ENCODE peak calls at places on chromosomes 7 and 10, in eight cellular contexts. R is heart right ventricle, G is suprapubic skin, U is epithelial cell of esophagus, C is IMR-90, J is A549, Y is WERI-Rb-1, W is HFF-Myc. P is an unnamed sample.

GRCh38 chr7:80309377-80309776 is 174.7 kb downstream of the GNAI1 start:
- DNase-seq in R (no peak), G (no peak), U (no peak), C (no peak), J (no peak), Y (no peak), W (no peak), P (no peak)

GRCh38 chr7:33909755-33910154 is 4.4 kb downstream of the BMPER start:
- DNase-seq in R (no peak), G (no peak), U (no peak), C (no peak), J (no peak), Y (no peak), W (no peak), P (no peak)

GRCh38 chr7:24779283-24779655 is 22.0 kb upstream of the GSDME start:
- DNase-seq in R (no peak), G (no peak), U (no peak), C (no peak), J (no peak), Y (no peak), W (no peak), P (no peak)

GRCh38 chr10:116163308-116163707 is 109.7 kb downstream of the GFRA1 start:
- DNase-seq in R (no peak), G (no peak), U (no peak), C (no peak), J (no peak), Y (no peak), W (no peak), P (no peak)

GRCh38 chr10:91907914-91908357 is 1.4 kb downstream of the FGFBP3 start:
- DNase-seq in R (no peak), G (no peak), U (no peak), C (no peak), J (peak), Y (peak), W (no peak), P (no peak)

GRCh38 chr7:17501461-17502208 is 203.2 kb downstream of the AHR start:
- DNase-seq in R (no peak), G (no peak), U (no peak), C (peak), J (no peak), Y (no peak), W (no peak), P (peak)

GRCh38 chr10:3783721-3784432 is 1.1 kb downstream of the KLF6 start:
- DNase-seq in R (peak), G (no peak), U (peak), C (peak), J (peak), Y (peak), W (no peak), P (peak)

GRCh38 chr7:115635876-115636275 is 394.7 kb downstream of the TFEC start:
- DNase-seq in R (no peak), G (no peak), U (no peak), C (no peak), J (no peak), Y (no peak), W (no peak), P (no peak)

GRCh38 chr10:131252586-131253276 is 58.8 kb downstream of the TCERG1L start:
- DNase-seq in R (no peak), G (no peak), U (no peak), C (no peak), J (no peak), Y (no peak), W (no peak), P (no peak)

GRCh38 chr7:36032362-36032818 is 120.7 kb upstream of the EEPD1 start:
- DNase-seq in R (no peak), G (no peak), U (peak), C (peak), J (peak), Y (no peak), W (no peak), P (no peak)

GRCh38 chr10:51244739-51245138 is 170.5 kb downstream of the PRKG1 start:
- DNase-seq in R (no peak), G (no peak), U (no peak), C (peak), J (no peak), Y (no peak), W (no peak), P (peak)

GRCh38 chr7:101870361-101871062 is 53.1 kb downstream of the CUX1 start:
- DNase-seq in R (no peak), G (no peak), U (peak), C (peak), J (peak), Y (no peak), W (no peak), P (no peak)

GRCh38 chr10:72328045-72328828 is 26.5 kb downstream of the DNAJB12 start:
- DNase-seq in R (peak), G (no peak), U (peak), C (peak), J (peak), Y (peak), W (no peak), P (peak)

GRCh38 chr10:48820231-48820630 is 119.4 kb downstream of the LRRC18 start:
- DNase-seq in R (no peak), G (no peak), U (no peak), C (no peak), J (no peak), Y (no peak), W (no peak), P (no peak)

GRCh38 chr10:71230656-71231025 is 18.3 kb downstream of the UNC5B start:
- DNase-seq in R (no peak), G (no peak), U (no peak), C (no peak), J (no peak), Y (no peak), W (no peak), P (peak)

GRCh38 chr7:18866359-18867036 is 250.9 kb downstream of the TWIST1 start:
- DNase-seq in R (no peak), G (peak), U (peak), C (peak), J (peak), Y (no peak), W (peak), P (peak)

GRCh38 chr10:4306871-4307270 is 519.1 kb upstream of the AKR1E2 start:
- DNase-seq in R (no peak), G (no peak), U (peak), C (no peak), J (no peak), Y (no peak), W (no peak), P (no peak)

GRCh38 chr7:77657427-77658331 is 38.6 kb upstream of the RSBN1L start:
- DNase-seq in R (no peak), G (no peak), U (peak), C (peak), J (peak), Y (no peak), W (no peak), P (peak)

GRCh38 chr10:27844223-27844622 is 98.6 kb upstream of the MKX start:
- DNase-seq in R (no peak), G (no peak), U (no peak), C (no peak), J (no peak), Y (no peak), W (no peak), P (no peak)

GRCh38 chr10:2866569-2866968 is 200.8 kb upstream of the PFKP start:
- DNase-seq in R (no peak), G (no peak), U (no peak), C (no peak), J (no peak), Y (no peak), W (no peak), P (no peak)

GRCh38 chr10:15370212-15370740 is 813 bp downstream of the FAM171A1 start:
- DNase-seq in R (peak), G (no peak), U (peak), C (peak), J (no peak), Y (no peak), W (no peak), P (peak)

GRCh38 chr7:19713676-19714075 is 4.8 kb upstream of the POLR1F start:
- DNase-seq in R (no peak), G (no peak), U (peak), C (peak), J (peak), Y (peak), W (no peak), P (peak)

GRCh38 chr10:63766766-63767505 is 245.7 kb downstream of the REEP3 start:
- DNase-seq in R (no peak), G (no peak), U (no peak), C (peak), J (no peak), Y (no peak), W (no peak), P (peak)

GRCh38 chr10:112288526-112288925 is 5.3 kb downstream of the TECTB start:
- DNase-seq in R (no peak), G (no peak), U (no peak), C (no peak), J (no peak), Y (no peak), W (no peak), P (no peak)

GRCh38 chr7:98418636-98419315 is 17.9 kb upstream of the BAIAP2L1 start:
- DNase-seq in R (no peak), G (no peak), U (peak), C (peak), J (peak), Y (no peak), W (peak), P (peak)

GRCh38 chr7:111758332-111758731 is 196.0 kb upstream of the IMMP2L start:
- DNase-seq in R (no peak), G (no peak), U (no peak), C (no peak), J (no peak), Y (no peak), W (no peak), P (no peak)

GRCh38 chr7:158975526-158976467 is 119.4 kb downstream of the DYNC2I1 start:
- DNase-seq in R (no peak), G (no peak), U (no peak), C (no peak), J (no peak), Y (peak), W (no peak), P (no peak)

GRCh38 chr10:323651-324293 is 188.5 kb downstream of the ZMYND11 start:
- DNase-seq in R (peak), G (peak), U (peak), C (peak), J (peak), Y (no peak), W (peak), P (peak)

GRCh38 chr10:112404612-112405011 is 30.7 kb downstream of the ACSL5 start:
- DNase-seq in R (no peak), G (no peak), U (peak), C (peak), J (no peak), Y (no peak), W (no peak), P (peak)

GRCh38 chr10:61931620-61932332 is 30.3 kb downstream of the ARID5B start:
- DNase-seq in R (no peak), G (no peak), U (peak), C (no peak), J (no peak), Y (no peak), W (no peak), P (no peak)

GRCh38 chr7:77482015-77482414 is 55.1 kb upstream of the PTPN12 start:
- DNase-seq in R (no peak), G (no peak), U (peak), C (no peak), J (peak), Y (no peak), W (no peak), P (peak)

GRCh38 chr10:47038881-47039557 is 127.8 kb downstream of the PTPN20 start:
- DNase-seq in R (no peak), G (no peak), U (no peak), C (no peak), J (no peak), Y (peak), W (no peak), P (no peak)

GRCh38 chr10:61992683-61993629 is 91.5 kb downstream of the ARID5B start:
- DNase-seq in R (no peak), G (peak), U (peak), C (peak), J (peak), Y (no peak), W (no peak), P (peak)

GRCh38 chr10:13724484-13724883 is 137.7 kb downstream of the PRPF18 start:
- DNase-seq in R (peak), G (no peak), U (no peak), C (peak), J (no peak), Y (no peak), W (peak), P (no peak)

GRCh38 chr7:119046068-119046467 is 821.6 kb downstream of the ANKRD7 start:
- DNase-seq in R (no peak), G (no peak), U (no peak), C (no peak), J (no peak), Y (no peak), W (no peak), P (no peak)

DNA sequence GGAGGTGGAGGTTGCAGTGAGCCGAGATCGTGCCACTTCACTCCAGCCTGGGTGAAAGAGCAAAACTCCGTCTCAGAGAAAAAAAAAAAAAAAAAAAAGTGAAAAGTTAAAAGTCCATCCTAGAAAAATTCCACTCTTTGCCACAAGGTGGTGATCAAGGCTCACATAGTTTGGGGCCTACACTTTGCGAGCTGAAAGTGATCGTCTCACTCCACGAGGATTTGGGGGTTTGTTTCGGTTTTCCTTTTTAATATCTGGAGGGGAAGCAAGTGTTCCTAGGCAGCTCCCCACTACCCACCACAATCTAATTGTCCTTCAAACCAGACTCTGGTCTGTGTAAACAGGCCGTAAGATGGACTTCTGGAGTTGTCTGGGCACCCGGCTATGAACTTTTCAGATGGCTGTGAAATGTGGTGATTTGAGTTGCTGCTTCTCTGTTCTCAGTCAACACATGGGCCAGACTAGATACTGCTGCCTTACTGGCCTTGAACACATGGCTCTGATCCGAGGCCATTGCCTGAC is 27.1 kb downstream of the PRLHR start:
- DNase-seq in R (no peak), G (no peak), U (peak), C (peak), J (peak), Y (peak), W (peak), P (peak)
- TF ChIP-seq CTCF in R (peak), G (peak), U (peak), C (peak), J (peak), Y (peak), W (peak), P (peak)

DNA sequence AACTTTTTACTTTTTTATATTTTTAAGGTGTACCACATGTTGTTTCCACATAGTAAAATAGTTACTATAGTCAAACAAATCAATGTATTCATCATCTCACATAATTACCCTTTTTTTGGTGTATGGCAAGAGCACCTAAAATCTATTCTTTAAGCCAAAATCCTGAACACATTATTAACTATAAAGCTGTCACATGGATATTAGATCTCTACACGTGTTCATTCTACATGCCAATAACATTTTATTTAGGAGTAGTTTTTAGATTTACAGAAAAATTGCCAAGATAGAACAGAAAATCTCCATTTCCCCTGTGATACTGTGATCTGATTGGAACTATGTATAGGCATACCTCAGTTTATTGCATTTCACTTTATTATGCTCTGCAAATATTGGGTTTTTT is 137.1 kb downstream of the SH2D4B start:
- DNase-seq in R (no peak), G (no peak), U (no peak), C (no peak), J (no peak), Y (no peak), W (no peak), P (no peak)
- H3K4me3 ChIP-seq in R (no peak), G (no peak), U (no peak), C (no peak), J (no peak), Y (no peak), W (no peak), P (no peak)

GRCh38 chr10:86179143-86179505 is 187.5 kb downstream of the GRID1 start:
- DNase-seq in R (no peak), G (peak), U (no peak), C (no peak), J (no peak), Y (no peak), W (no peak), P (no peak)

GRCh38 chr10:86177483-86178155 is 189.0 kb downstream of the GRID1 start:
- DNase-seq in R (no peak), G (peak), U (no peak), C (no peak), J (no peak), Y (no peak), W (no peak), P (no peak)

GRCh38 chr10:86176850-86177249 is 189.7 kb downstream of the GRID1 start:
- DNase-seq in R (no peak), G (peak), U (no peak), C (no peak), J (no peak), Y (no peak), W (no peak), P (no peak)

GRCh38 chr10:86179961-86180360 is 186.6 kb downstream of the GRID1 start:
- DNase-seq in R (no peak), G (peak), U (no peak), C (no peak), J (no peak), Y (no peak), W (no peak), P (no peak)

DNA sequence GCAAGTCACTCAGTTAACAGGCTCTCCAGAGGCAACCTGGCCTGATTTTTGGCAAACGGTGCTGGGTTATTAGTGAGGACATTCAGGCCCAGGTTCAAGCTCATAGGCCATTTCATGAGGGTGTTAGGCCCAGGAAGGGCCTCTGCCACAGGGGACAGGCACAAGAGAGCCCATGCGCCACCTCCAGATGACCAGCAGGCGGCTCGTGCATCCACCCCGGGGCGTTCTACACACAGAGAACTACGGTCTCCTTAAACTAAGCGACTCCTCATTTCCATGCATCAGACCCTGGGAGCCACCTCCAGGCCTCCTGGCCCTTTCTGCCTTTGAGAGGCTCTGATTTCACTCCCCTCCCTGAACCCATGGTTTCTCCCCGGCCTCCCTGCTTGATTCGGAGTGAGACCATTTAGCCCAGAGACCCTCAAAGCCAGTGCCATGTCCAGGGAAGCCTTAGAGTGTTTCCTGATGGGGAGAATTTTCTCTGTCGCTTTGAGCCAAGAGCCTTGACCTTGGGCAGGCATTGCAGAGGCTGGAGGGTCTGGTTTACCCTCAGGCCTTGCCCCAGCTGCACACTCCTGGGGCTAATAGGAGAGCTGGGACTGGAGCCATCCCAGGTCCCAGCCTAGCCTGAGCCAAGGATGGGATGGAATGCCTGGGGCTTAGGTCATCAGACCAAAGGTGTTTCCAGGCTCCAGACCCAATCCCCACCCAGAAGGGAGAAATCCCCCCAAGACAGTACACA is 188.0 kb downstream of the GRID1 start:
- DNase-seq in R (no peak), G (peak), U (no peak), C (no peak), J (peak), Y (peak), W (no peak), P (no peak)
- TF ChIP-seq CTCF in R (peak), G (no peak), U (no peak), C (peak), J (peak), Y (peak), W (peak), P (no peak)

GRCh38 chr10:133401500-133401899 is 7.5 kb downstream of the MTG1 start:
- DNase-seq in R (no peak), G (peak), U (no peak), C (no peak), J (no peak), Y (no peak), W (no peak), P (no peak)

GRCh38 chr10:133401981-133402725 is 8.2 kb downstream of the MTG1 start:
- DNase-seq in R (no peak), G (no peak), U (no peak), C (no peak), J (no peak), Y (no peak), W (no peak), P (no peak)

GRCh38 chr10:133399123-133399601 is 5.2 kb downstream of the MTG1 start:
- DNase-seq in R (no peak), G (no peak), U (no peak), C (no peak), J (no peak), Y (no peak), W (no peak), P (no peak)

GRCh38 chr10:133403359-133403758 is 9.4 kb downstream of the MTG1 start:
- DNase-seq in R (no peak), G (no peak), U (no peak), C (no peak), J (no peak), Y (no peak), W (no peak), P (no peak)

DNA sequence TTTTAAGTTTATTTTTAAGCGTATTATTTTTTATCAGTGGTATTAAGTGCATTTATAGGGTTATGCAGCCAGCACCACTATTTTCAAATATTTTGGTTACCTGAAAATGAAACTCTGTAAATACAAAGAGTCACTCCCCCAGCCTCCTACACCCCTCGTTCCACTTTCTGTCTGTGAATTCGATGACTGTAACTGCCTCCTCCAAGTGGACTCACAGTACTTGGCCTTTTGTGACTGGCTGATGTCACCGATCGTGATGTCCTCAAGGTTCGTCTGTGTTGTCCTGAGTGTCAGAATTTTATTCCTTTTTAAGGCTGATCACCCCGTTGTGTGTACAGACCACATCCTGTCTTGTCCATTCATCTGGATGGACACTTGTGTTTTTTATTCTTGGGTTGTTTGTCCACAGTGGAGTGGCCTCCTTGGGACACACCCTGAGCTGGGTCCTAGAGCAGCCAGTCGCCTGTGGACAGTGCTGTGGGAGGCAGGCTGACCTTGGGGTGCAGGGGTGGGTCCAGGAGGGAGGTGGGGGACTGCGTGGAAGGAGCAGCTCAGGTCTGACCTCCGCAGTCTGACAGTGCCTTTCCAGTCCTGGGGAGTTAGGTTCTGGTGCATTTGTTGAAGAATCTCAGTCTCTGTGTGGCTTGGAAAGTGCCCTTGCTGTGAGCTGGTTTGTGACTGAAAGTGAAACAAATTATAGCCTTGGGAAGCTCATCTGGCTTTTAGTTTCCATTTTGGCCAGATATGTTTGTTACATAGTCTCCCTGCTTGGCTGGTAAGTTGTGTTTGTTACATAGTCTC is 6.9 kb downstream of the MTG1 start:
- DNase-seq in R (no peak), G (no peak), U (no peak), C (no peak), J (no peak), Y (no peak), W (no peak), P (no peak)
- H3K4me3 ChIP-seq in R (no peak), G (no peak), U (no peak), C (no peak), J (no peak), Y (no peak), W (no peak), P (no peak)

GRCh38 chr10:124093076-124093773 is at the start of gene CHST15:
- DNase-seq in R (peak), G (no peak), U (peak), C (no peak), J (peak), Y (no peak), W (peak), P (peak)
- TF ChIP-seq CTCF in R (no peak), G (no peak), U (no peak), C (no peak), J (no peak), Y (no peak), W (no peak), P (no peak)